ENCODE peak calls at places on chromosome 4, in seven cellular contexts. One of them, this sample, is unnamed.

GRCh38 chr4:108646706-108647105 is 3.7 kb upstream of the OSTC start:
- DNase-seq in adrenal gland: no peak
- DNase-seq in ovary: no peak
- DNase-seq in sigmoid colon: no peak
- DNase-seq in suprapubic skin: no peak
- DNase-seq in NB4: no peak
- DNase-seq in spleen: no peak
- DNase-seq in this sample: no peak

GRCh38 chr4:1975391-1975801 is 33.4 kb downstream of the NELFA start:
- DNase-seq in adrenal gland: no peak
- DNase-seq in ovary: no peak
- DNase-seq in sigmoid colon: no peak
- DNase-seq in suprapubic skin: peak
- DNase-seq in NB4: no peak
- DNase-seq in spleen: peak
- DNase-seq in this sample: no peak

GRCh38 chr4:27828843-27829242 is 968.2 kb downstream of the STIM2 start:
- DNase-seq in adrenal gland: no peak
- DNase-seq in ovary: no peak
- DNase-seq in sigmoid colon: no peak
- DNase-seq in suprapubic skin: no peak
- DNase-seq in NB4: no peak
- DNase-seq in spleen: no peak
- DNase-seq in this sample: no peak

GRCh38 chr4:145589923-145590702 is 29.1 kb upstream of the MMAA start:
- DNase-seq in adrenal gland: no peak
- DNase-seq in ovary: no peak
- DNase-seq in sigmoid colon: no peak
- DNase-seq in suprapubic skin: no peak
- DNase-seq in NB4: no peak
- DNase-seq in spleen: no peak
- DNase-seq in this sample: no peak

GRCh38 chr4:86816463-86817107 is 32.6 kb downstream of the SLC10A6 start:
- DNase-seq in adrenal gland: no peak
- DNase-seq in ovary: peak
- DNase-seq in sigmoid colon: peak
- DNase-seq in suprapubic skin: peak
- DNase-seq in NB4: no peak
- DNase-seq in spleen: no peak
- DNase-seq in this sample: no peak

GRCh38 chr4:67549123-67549522 is 3.8 kb upstream of the CENPC start:
- DNase-seq in adrenal gland: no peak
- DNase-seq in ovary: no peak
- DNase-seq in sigmoid colon: no peak
- DNase-seq in suprapubic skin: no peak
- DNase-seq in NB4: peak
- DNase-seq in spleen: no peak
- DNase-seq in this sample: peak

GRCh38 chr4:108270466-108271450 is 102.0 kb upstream of the LEF1 start:
- DNase-seq in adrenal gland: no peak
- DNase-seq in ovary: no peak
- DNase-seq in sigmoid colon: no peak
- DNase-seq in suprapubic skin: no peak
- DNase-seq in NB4: peak
- DNase-seq in spleen: no peak
- DNase-seq in this sample: no peak

GRCh38 chr4:159308571-159309340 is 205.9 kb downstream of the RAPGEF2 start:
- DNase-seq in adrenal gland: no peak
- DNase-seq in ovary: no peak
- DNase-seq in sigmoid colon: no peak
- DNase-seq in suprapubic skin: no peak
- DNase-seq in NB4: no peak
- DNase-seq in spleen: no peak
- DNase-seq in this sample: no peak

GRCh38 chr4:4685810-4686209 is 144.0 kb upstream of the STX18 start:
- DNase-seq in adrenal gland: no peak
- DNase-seq in ovary: no peak
- DNase-seq in sigmoid colon: no peak
- DNase-seq in suprapubic skin: no peak
- DNase-seq in NB4: no peak
- DNase-seq in spleen: no peak
- DNase-seq in this sample: no peak

GRCh38 chr4:46444318-46444717 is 54.4 kb upstream of the GABRA2 start:
- DNase-seq in adrenal gland: no peak
- DNase-seq in ovary: no peak
- DNase-seq in sigmoid colon: no peak
- DNase-seq in suprapubic skin: no peak
- DNase-seq in NB4: no peak
- DNase-seq in spleen: no peak
- DNase-seq in this sample: no peak

GRCh38 chr4:48109413-48110263 is 24.4 kb downstream of the TXK start:
- DNase-seq in adrenal gland: no peak
- DNase-seq in ovary: no peak
- DNase-seq in sigmoid colon: no peak
- DNase-seq in suprapubic skin: no peak
- DNase-seq in NB4: peak
- DNase-seq in spleen: no peak
- DNase-seq in this sample: peak

GRCh38 chr4:184384056-184384809 is 90.1 kb downstream of the IRF2 start:
- DNase-seq in adrenal gland: peak
- DNase-seq in ovary: peak
- DNase-seq in sigmoid colon: peak
- DNase-seq in suprapubic skin: no peak
- DNase-seq in NB4: peak
- DNase-seq in spleen: peak
- DNase-seq in this sample: no peak

GRCh38 chr4:3868146-3868840 is 102.1 kb downstream of the ADRA2C start:
- DNase-seq in adrenal gland: peak
- DNase-seq in ovary: peak
- DNase-seq in sigmoid colon: peak
- DNase-seq in suprapubic skin: peak
- DNase-seq in NB4: peak
- DNase-seq in spleen: peak
- DNase-seq in this sample: no peak

GRCh38 chr4:105677689-105678088 is 30.8 kb downstream of the INTS12 start:
- DNase-seq in adrenal gland: no peak
- DNase-seq in ovary: no peak
- DNase-seq in sigmoid colon: no peak
- DNase-seq in suprapubic skin: no peak
- DNase-seq in NB4: no peak
- DNase-seq in spleen: no peak
- DNase-seq in this sample: no peak

GRCh38 chr4:6925357-6925836 is 15.8 kb downstream of the TBC1D14 start:
- DNase-seq in adrenal gland: peak
- DNase-seq in ovary: no peak
- DNase-seq in sigmoid colon: peak
- DNase-seq in suprapubic skin: no peak
- DNase-seq in NB4: peak
- DNase-seq in spleen: no peak
- DNase-seq in this sample: peak
- TF ChIP-seq POLR2A in adrenal gland: peak
- TF ChIP-seq POLR2A in ovary: no peak
- TF ChIP-seq POLR2A in sigmoid colon: no peak
- TF ChIP-seq POLR2A in suprapubic skin: no peak
- TF ChIP-seq POLR2A in NB4: no peak
- TF ChIP-seq POLR2A in spleen: no peak
- TF ChIP-seq POLR2A in this sample: no peak

GRCh38 chr4:77028241-77028640 is 47.5 kb downstream of the CCNI start:
- DNase-seq in adrenal gland: no peak
- DNase-seq in ovary: no peak
- DNase-seq in sigmoid colon: no peak
- DNase-seq in suprapubic skin: no peak
- DNase-seq in NB4: no peak
- DNase-seq in spleen: no peak
- DNase-seq in this sample: no peak
- TF ChIP-seq POLR2A in adrenal gland: no peak
- TF ChIP-seq POLR2A in ovary: no peak
- TF ChIP-seq POLR2A in sigmoid colon: no peak
- TF ChIP-seq POLR2A in suprapubic skin: no peak
- TF ChIP-seq POLR2A in NB4: no peak
- TF ChIP-seq POLR2A in spleen: no peak
- TF ChIP-seq POLR2A in this sample: no peak

DNA sequence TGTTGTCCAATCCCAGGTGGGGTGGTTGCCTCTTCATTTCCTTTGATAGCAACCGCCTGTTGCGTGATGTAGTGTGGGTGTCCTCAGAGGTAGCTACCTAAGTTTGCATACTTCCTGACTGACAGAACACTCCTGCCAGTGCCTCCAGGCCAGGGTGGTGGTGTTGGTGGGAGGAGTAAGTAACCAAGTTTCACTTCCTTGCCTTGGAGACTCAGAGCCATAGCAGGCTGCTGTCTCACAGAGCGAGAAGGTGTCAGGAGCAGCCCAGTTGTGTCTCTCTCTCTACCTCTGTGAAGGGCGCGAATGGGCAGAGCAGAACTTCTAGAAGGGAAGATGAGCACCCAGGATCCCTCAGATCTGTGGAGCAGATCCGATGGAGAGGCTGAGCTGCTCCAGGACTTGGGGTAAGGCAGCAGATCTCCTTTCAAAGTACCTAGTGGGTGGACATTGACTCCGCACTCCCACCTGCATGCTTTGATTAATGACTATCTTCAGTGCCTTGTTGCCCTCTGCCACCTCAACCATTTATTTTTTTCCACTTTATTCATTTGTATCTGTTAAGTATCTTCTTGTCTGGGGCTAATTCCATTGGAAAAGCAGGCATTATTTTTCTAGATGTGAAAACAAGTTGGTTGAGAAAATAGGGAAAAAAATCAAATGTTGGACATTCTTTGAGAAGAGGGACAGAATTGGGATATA is at the start of gene DAPP1:
- DNase-seq in adrenal gland: peak
- DNase-seq in ovary: no peak
- DNase-seq in sigmoid colon: peak
- DNase-seq in suprapubic skin: peak
- DNase-seq in NB4: peak
- DNase-seq in spleen: peak
- DNase-seq in this sample: peak
- TF ChIP-seq POLR2A in adrenal gland: no peak
- TF ChIP-seq POLR2A in ovary: no peak
- TF ChIP-seq POLR2A in sigmoid colon: no peak
- TF ChIP-seq POLR2A in suprapubic skin: no peak
- TF ChIP-seq POLR2A in NB4: no peak
- TF ChIP-seq POLR2A in spleen: peak
- TF ChIP-seq POLR2A in this sample: no peak

GRCh38 chr4:26583865-26584652 is at the start of gene TBC1D19:
- DNase-seq in adrenal gland: peak
- DNase-seq in ovary: peak
- DNase-seq in sigmoid colon: peak
- DNase-seq in suprapubic skin: peak
- DNase-seq in NB4: peak
- DNase-seq in spleen: peak
- DNase-seq in this sample: peak
- TF ChIP-seq POLR2A in adrenal gland: peak
- TF ChIP-seq POLR2A in ovary: no peak
- TF ChIP-seq POLR2A in sigmoid colon: no peak
- TF ChIP-seq POLR2A in suprapubic skin: no peak
- TF ChIP-seq POLR2A in NB4: no peak
- TF ChIP-seq POLR2A in spleen: peak
- TF ChIP-seq POLR2A in this sample: peak

GRCh38 chr4:118967393-118967792 is 78.7 kb downstream of the SYNPO2 start:
- DNase-seq in adrenal gland: no peak
- DNase-seq in ovary: no peak
- DNase-seq in sigmoid colon: peak
- DNase-seq in suprapubic skin: no peak
- DNase-seq in NB4: peak
- DNase-seq in spleen: no peak
- DNase-seq in this sample: no peak

GRCh38 chr4:118968813-118969212 is 80.2 kb downstream of the SYNPO2 start:
- DNase-seq in adrenal gland: no peak
- DNase-seq in ovary: no peak
- DNase-seq in sigmoid colon: no peak
- DNase-seq in suprapubic skin: no peak
- DNase-seq in NB4: peak
- DNase-seq in spleen: no peak
- DNase-seq in this sample: no peak

GRCh38 chr4:118964891-118965411 is 76.3 kb downstream of the SYNPO2 start:
- DNase-seq in adrenal gland: peak
- DNase-seq in ovary: peak
- DNase-seq in sigmoid colon: no peak
- DNase-seq in suprapubic skin: no peak
- DNase-seq in NB4: no peak
- DNase-seq in spleen: no peak
- DNase-seq in this sample: no peak

GRCh38 chr4:118969359-118969758 is 80.7 kb downstream of the SYNPO2 start:
- DNase-seq in adrenal gland: peak
- DNase-seq in ovary: peak
- DNase-seq in sigmoid colon: peak
- DNase-seq in suprapubic skin: no peak
- DNase-seq in NB4: peak
- DNase-seq in spleen: no peak
- DNase-seq in this sample: peak

DNA sequence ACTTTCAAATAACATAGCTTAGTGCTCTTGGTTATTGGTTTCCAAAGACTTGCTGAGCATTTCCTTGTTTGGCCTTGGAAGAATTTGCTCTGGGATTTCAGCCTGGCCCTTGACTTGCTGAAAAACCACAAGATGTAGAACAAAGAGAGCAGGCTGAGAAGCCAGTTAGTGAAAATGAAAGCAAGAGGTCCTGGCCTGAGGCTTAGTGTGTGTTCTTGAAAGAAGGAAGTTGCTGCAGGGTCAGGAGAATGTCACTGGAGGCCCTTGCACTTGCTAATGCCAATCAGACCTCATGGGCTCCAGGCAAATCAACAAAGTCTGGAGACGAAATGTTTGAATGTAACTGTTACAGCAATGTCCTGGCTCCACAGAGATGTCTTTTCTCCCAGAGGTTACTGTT is 79.4 kb downstream of the SYNPO2 start:
- DNase-seq in adrenal gland: peak
- DNase-seq in ovary: peak
- DNase-seq in sigmoid colon: peak
- DNase-seq in suprapubic skin: no peak
- DNase-seq in NB4: peak
- DNase-seq in spleen: no peak
- DNase-seq in this sample: no peak
- TF ChIP-seq POLR2A in adrenal gland: no peak
- TF ChIP-seq POLR2A in ovary: no peak
- TF ChIP-seq POLR2A in sigmoid colon: no peak
- TF ChIP-seq POLR2A in suprapubic skin: no peak
- TF ChIP-seq POLR2A in NB4: no peak
- TF ChIP-seq POLR2A in spleen: no peak
- TF ChIP-seq POLR2A in this sample: no peak

GRCh38 chr4:128286474-128287158 is 997 bp downstream of the PGRMC2 start:
- DNase-seq in adrenal gland: peak
- DNase-seq in ovary: no peak
- DNase-seq in sigmoid colon: no peak
- DNase-seq in suprapubic skin: no peak
- DNase-seq in NB4: peak
- DNase-seq in spleen: no peak
- DNase-seq in this sample: peak
- TF ChIP-seq POLR2A in adrenal gland: peak
- TF ChIP-seq POLR2A in ovary: no peak
- TF ChIP-seq POLR2A in sigmoid colon: no peak
- TF ChIP-seq POLR2A in suprapubic skin: no peak
- TF ChIP-seq POLR2A in NB4: no peak
- TF ChIP-seq POLR2A in spleen: no peak
- TF ChIP-seq POLR2A in this sample: peak

This sample was measured in erythroblast.